ENCODE peak calls at places on chromosomes 4 and X, in nine cellular contexts. O is uterus; U is astrocyte; C is RKO; F is HT-29; Q is mucosa of gallbladder; N is AG10803; A is M059J; V is CD4-positive, alpha-beta memory T cell. L is an unnamed sample.

GRCh38 chrX:124239911-124240310 is 92.5 kb upstream of the TEX13D start:
- DNase-seq in A (no peak), O (no peak), F (no peak), U (no peak), N (no peak), V (peak; percentile 35), C (no peak), Q (no peak), L (no peak)

GRCh38 chrX:23493941-23494374 is 159.3 kb downstream of the PTCHD1 start:
- DNase-seq in F (peak; percentile 24), V (no peak), Q (peak; percentile 29), C (peak; percentile 66), O (no peak), U (peak; percentile 59), A (peak; percentile 76), N (no peak), L (peak; percentile 53)

GRCh38 chr4:187491959-187492358 is 503.6 kb upstream of the ZFP42 start:
- DNase-seq in U (no peak), V (no peak), C (no peak), Q (no peak), F (no peak), O (no peak), N (no peak), A (no peak), L (no peak)

GRCh38 chrX:19875051-19875432 is 12.4 kb downstream of the SH3KBP1 start:
- DNase-seq in N (peak; percentile 17), O (no peak), Q (no peak), C (peak; percentile 59), F (no peak), A (peak; percentile 82), V (no peak), U (peak; percentile 9), L (peak; percentile 67)

GRCh38 chr4:139457318-139457717 is 3.4 kb downstream of the RAB33B start:
- DNase-seq in C (no peak), N (no peak), F (no peak), O (no peak), A (no peak), V (no peak), U (no peak), Q (no peak), L (no peak)

GRCh38 chrX:40101430-40101802 is 3.7 kb upstream of the BCOR start:
- DNase-seq in N (no peak), F (no peak), U (no peak), Q (no peak), A (no peak), V (no peak), O (no peak), C (no peak), L (no peak)

GRCh38 chr4:53908661-53909078 is 155.7 kb downstream of the CHIC2 start:
- DNase-seq in U (peak; percentile 92), C (peak; percentile 95), F (peak; percentile 86), V (peak; percentile 11), O (peak; percentile 68), A (peak; percentile 90), Q (peak; percentile 48), N (peak; percentile 92), L (peak; percentile 89)

GRCh38 chr4:39166177-39166576 is 16.2 kb upstream of the WDR19 start:
- DNase-seq in F (no peak), N (no peak), C (no peak), O (no peak), V (no peak), A (no peak), Q (no peak), U (no peak), L (no peak)

GRCh38 chrX:40887476-40887875 is 152.1 kb upstream of the MED14 start:
- DNase-seq in F (no peak), C (no peak), N (peak; percentile 58), O (no peak), A (peak; percentile 67), V (no peak), Q (no peak), U (peak; percentile 20), L (no peak)

GRCh38 chr4:169428376-169428775 is 157.6 kb upstream of the SH3RF1 start:
- DNase-seq in N (no peak), F (no peak), O (no peak), C (no peak), A (no peak), U (no peak), Q (no peak), V (no peak), L (no peak)

GRCh38 chrX:9942086-9942485 is 25.1 kb upstream of the CLDN34 start:
- DNase-seq in C (no peak), O (no peak), N (no peak), U (no peak), F (no peak), V (peak; percentile 9), Q (no peak), A (no peak), L (no peak)

GRCh38 chr4:80171251-80171650 is 26.1 kb upstream of the PRDM8 start:
- DNase-seq in U (peak; percentile 71), F (no peak), A (peak; percentile 40), V (no peak), Q (no peak), O (no peak), N (peak; percentile 68), C (no peak), L (peak; percentile 40)

GRCh38 chr4:147590249-147590920 is 26.8 kb upstream of the TMEM184C start:
- DNase-seq in F (peak; percentile 66), C (peak; percentile 52), V (peak; percentile 6), A (peak; percentile 68), U (peak; percentile 45), N (peak; percentile 54), Q (peak; percentile 53), O (peak; percentile 71), L (peak; percentile 74)

GRCh38 chrX:130680164-130681035 is 222.6 kb downstream of the ENOX2 start:
- DNase-seq in U (peak; percentile 16), V (no peak), C (no peak), O (no peak), Q (no peak), A (peak; percentile 65), N (peak; percentile 25), F (no peak), L (no peak)

GRCh38 chr4:83852085-83852451 is 316.2 kb downstream of the GPAT3 start:
- DNase-seq in C (no peak), F (no peak), O (no peak), A (peak; percentile 78), V (no peak), N (peak; percentile 74), Q (no peak), U (peak; percentile 88), L (peak; percentile 91)